ENCODE peak calls at places on chromosome 10, in seven cellular contexts. G, L, J, W, H, V and F are unnamed samples.

GRCh38 chr10:127267442-127267841 is 71.1 kb upstream of the INSYN2A start:
- DNase-seq in G (no peak), L (no peak), J (no peak), W (no peak), H (no peak), V (no peak), F (no peak)

GRCh38 chr10:8084799-8085198 is 30.3 kb downstream of the GATA3 start:
- DNase-seq in G (no peak), L (no peak), J (no peak), W (no peak), H (no peak), V (no peak), F (no peak)

GRCh38 chr10:91294134-91294906 is 73.9 kb downstream of the PCGF5 start:
- DNase-seq in G (no peak), L (no peak), J (no peak), W (no peak), H (no peak), V (no peak), F (no peak)

GRCh38 chr10:46541017-46541661 is 15.3 kb downstream of the GPRIN2 start:
- DNase-seq in G (no peak), L (peak), J (peak), W (no peak), H (peak), V (peak), F (peak)

GRCh38 chr10:24457661-24458318 is 248.9 kb downstream of the KIAA1217 start:
- DNase-seq in G (peak), L (no peak), J (no peak), W (peak), H (peak), V (no peak), F (no peak)

GRCh38 chr10:25639646-25640045 is 294.4 kb upstream of the MYO3A start:
- DNase-seq in G (no peak), L (no peak), J (no peak), W (peak), H (no peak), V (no peak), F (no peak)

GRCh38 chr10:17386616-17387075 is 67.7 kb downstream of the ST8SIA6 start:
- DNase-seq in G (peak), L (no peak), J (peak), W (no peak), H (no peak), V (no peak), F (no peak)

GRCh38 chr10:69645296-69645665 is 15.2 kb downstream of the FAM241B start:
- DNase-seq in G (no peak), L (no peak), J (peak), W (no peak), H (no peak), V (peak), F (no peak)

GRCh38 chr10:116270691-116271592 is 2.1 kb downstream of the GFRA1 start:
- DNase-seq in G (no peak), L (peak), J (peak), W (no peak), H (no peak), V (peak), F (no peak)

GRCh38 chr10:71860243-71861029 is 9.4 kb upstream of the PSAP start:
- DNase-seq in G (peak), L (peak), J (peak), W (peak), H (peak), V (peak), F (peak)

GRCh38 chr10:133088524-133089460 is 1.1 kb downstream of the ADGRA1 start:
- DNase-seq in G (no peak), L (no peak), J (no peak), W (no peak), H (no peak), V (peak), F (no peak)
- TF ChIP-seq EZH2 in G (no peak), L (peak), J (no peak), W (no peak), H (no peak), V (peak), F (no peak)

GRCh38 chr10:119651514-119652327 is 541 bp downstream of the BAG3 start:
- DNase-seq in G (no peak), L (peak), J (peak), W (no peak), H (no peak), V (peak), F (no peak)
- TF ChIP-seq EZH2 in G (no peak), L (no peak), J (no peak), W (no peak), H (no peak), V (no peak), F (no peak)

GRCh38 chr10:107165007-107165406 is 501 bp upstream of the SORCS1 start:
- DNase-seq in G (no peak), L (no peak), J (peak), W (no peak), H (no peak), V (peak), F (peak)
- TF ChIP-seq EZH2 in G (no peak), L (no peak), J (no peak), W (no peak), H (no peak), V (no peak), F (no peak)

DNA sequence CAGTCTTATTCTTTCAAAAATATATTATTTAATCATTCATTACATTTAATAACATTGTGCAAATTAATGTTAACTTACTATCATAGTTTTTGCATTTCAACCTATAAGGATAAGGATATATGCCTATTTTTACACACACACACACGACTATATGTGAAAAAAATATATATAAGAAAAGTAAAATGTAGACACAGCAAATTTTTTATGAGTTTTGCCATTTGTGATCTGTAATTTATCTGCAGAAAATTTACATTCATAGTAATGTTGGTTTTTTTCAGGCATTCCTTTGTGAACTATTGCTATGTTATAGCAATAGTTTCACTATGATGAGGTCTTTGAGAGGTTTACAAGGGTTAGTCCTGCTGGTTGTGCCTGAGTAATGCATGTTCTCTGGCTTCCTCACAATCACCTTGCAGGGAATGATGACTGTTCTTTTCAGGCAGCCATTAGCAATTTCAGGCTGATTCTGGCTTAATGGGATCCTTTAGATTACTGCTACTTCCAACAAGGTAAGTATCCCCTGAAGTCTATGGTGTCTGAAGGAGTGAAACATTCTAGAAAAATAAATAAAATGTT is 183.7 kb upstream of the CDK1 start:
- DNase-seq in G (no peak), L (no peak), J (peak), W (peak), H (no peak), V (peak), F (peak)
- TF ChIP-seq EZH2 in G (no peak), L (no peak), J (no peak), W (no peak), H (no peak), V (no peak), F (no peak)

DNA sequence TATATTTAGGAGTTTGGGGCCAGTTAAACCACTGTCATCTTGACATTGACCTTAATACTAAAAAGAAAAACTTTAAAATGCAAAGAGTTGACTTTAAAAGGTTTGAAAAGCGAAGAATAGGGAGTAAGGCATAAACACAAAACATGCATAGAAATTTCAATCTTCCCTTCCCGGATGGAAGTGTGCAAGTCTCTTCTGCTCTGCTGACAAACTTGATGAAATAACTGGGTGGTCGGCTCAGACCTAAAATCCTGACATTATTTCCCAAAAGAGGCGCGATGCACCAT is 3.4 kb upstream of the SPAG6 start:
- DNase-seq in G (no peak), L (no peak), J (no peak), W (no peak), H (no peak), V (no peak), F (no peak)
- TF ChIP-seq EZH2 in G (no peak), L (no peak), J (peak), W (no peak), H (no peak), V (no peak), F (no peak)